ENCODE peak calls at places on chromosome 9, in ten cellular contexts. D is GM13977, U is dorsolateral prefrontal cortex, N is fibroblast of pulmonary artery, S is body of pancreas, E is Panc1, A is ascending aorta, W is GM12865, K is heart left ventricle, P is coronary artery. C is an unnamed sample.

GRCh38 chr9:131960805-131961495 is 118.7 kb downstream of the MED27 start:
- DNase-seq in N (no peak), K (no peak), A (no peak), W (no peak), U (peak; percentile 75), E (no peak), D (no peak), S (no peak), P (no peak), C (no peak)

GRCh38 chr9:93200989-93201339 is 17.0 kb downstream of the WNK2 start:
- DNase-seq in P (no peak), W (no peak), S (no peak), N (no peak), U (no peak), A (no peak), K (peak; percentile 40), D (no peak), E (no peak), C (peak; percentile 54)

GRCh38 chr9:105138306-105138801 is 106.1 kb upstream of the SLC44A1 start:
- DNase-seq in S (no peak), E (no peak), U (no peak), A (no peak), W (no peak), D (no peak), P (no peak), K (peak; percentile 68), N (peak; percentile 38), C (no peak)

GRCh38 chr9:70232476-70232875 is 26.3 kb upstream of the SMC5 start:
- DNase-seq in N (no peak), P (no peak), S (no peak), D (no peak), E (no peak), A (no peak), U (no peak), W (no peak), K (no peak), C (no peak)

GRCh38 chr9:36486454-36486932 is 86.2 kb upstream of the MELK start:
- DNase-seq in S (no peak), D (no peak), N (peak; percentile 15), K (no peak), U (no peak), A (no peak), P (no peak), E (no peak), W (peak; percentile 8), C (peak; percentile 21)

GRCh38 chr9:1619915-1620705 is 395.0 kb upstream of the SMARCA2 start:
- DNase-seq in E (no peak), K (no peak), N (peak; percentile 7), A (no peak), W (peak; percentile 21), D (no peak), P (no peak), U (no peak), S (no peak), C (no peak)

GRCh38 chr9:7093040-7093439 is 335.3 kb downstream of the KDM4C start:
- DNase-seq in D (no peak), S (no peak), K (no peak), W (no peak), A (no peak), U (no peak), E (no peak), N (no peak), P (no peak), C (no peak)

GRCh38 chr9:73202992-73203391 is 51.3 kb downstream of the ANXA1 start:
- DNase-seq in U (no peak), E (no peak), A (no peak), W (no peak), D (no peak), K (no peak), P (no peak), S (no peak), N (no peak), C (no peak)

GRCh38 chr9:69621735-69622460 is 50.3 kb downstream of the APBA1 start:
- DNase-seq in D (no peak), A (no peak), U (no peak), W (no peak), K (no peak), S (no peak), P (no peak), E (no peak), N (no peak), C (no peak)

GRCh38 chr9:133680976-133681657 is 45.0 kb downstream of the DBH start:
- DNase-seq in S (no peak), K (peak; percentile 56), N (no peak), P (no peak), E (no peak), W (no peak), A (no peak), U (no peak), D (no peak), C (no peak)

GRCh38 chr9:93097496-93098205 is 1.6 kb downstream of the CARD19 start:
- DNase-seq in P (peak; percentile 83), D (no peak), A (peak; percentile 72), K (peak; percentile 63), W (no peak), E (no peak), N (no peak), U (peak; percentile 49), S (no peak), C (no peak)

DNA sequence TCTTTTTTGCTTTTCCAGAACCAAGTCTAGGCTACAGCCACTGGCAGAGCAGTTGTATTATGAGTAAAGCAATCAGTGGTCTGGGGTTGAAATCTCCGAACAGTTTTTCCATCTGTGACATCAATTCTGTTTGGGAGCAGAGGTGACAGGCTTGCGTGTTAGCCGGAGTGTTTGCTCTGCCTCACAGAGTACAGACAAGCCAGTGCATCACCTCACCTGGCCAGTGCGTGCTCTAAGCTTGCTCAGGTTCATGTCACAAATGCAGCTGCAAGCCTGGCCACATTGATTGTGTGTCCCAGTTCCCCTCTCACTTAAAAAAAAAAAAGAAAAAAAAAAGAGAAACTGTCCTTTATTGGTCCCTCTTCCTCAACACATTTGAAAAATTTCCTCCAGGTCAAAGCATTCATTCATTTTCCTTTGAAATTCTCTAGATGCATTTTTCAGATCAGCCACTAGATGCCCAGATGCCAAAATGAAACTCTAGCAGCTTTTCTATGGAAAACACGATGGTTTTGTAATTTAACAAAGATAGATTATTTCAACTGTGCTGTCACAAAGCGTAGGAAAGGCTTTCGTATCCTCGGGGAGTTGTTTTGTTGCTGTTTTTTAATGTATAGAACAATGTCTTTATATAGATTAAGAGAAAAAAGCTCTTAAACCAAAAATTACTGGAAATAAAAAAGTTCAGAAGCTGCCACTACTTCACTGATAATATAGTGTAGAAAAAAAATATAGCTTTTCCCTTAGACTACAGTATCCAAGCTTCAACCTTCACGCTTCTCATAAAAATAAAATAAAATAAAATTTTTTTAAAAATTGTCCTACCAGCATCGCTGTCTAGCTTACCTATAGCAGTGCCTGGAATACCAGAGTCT is 585.5 kb downstream of the TLE1 start:
- DNase-seq in S (no peak), K (no peak), E (no peak), A (no peak), U (no peak), W (no peak), P (no peak), D (no peak), N (no peak), C (no peak)
- TF ChIP-seq CTCF in S (peak; percentile 16), K (peak; percentile 14), E (peak; percentile 33), A (no peak), U (peak; percentile 32), W (no peak), P (no peak), D (no peak), N (peak; percentile 39), C (peak; percentile 62)

DNA sequence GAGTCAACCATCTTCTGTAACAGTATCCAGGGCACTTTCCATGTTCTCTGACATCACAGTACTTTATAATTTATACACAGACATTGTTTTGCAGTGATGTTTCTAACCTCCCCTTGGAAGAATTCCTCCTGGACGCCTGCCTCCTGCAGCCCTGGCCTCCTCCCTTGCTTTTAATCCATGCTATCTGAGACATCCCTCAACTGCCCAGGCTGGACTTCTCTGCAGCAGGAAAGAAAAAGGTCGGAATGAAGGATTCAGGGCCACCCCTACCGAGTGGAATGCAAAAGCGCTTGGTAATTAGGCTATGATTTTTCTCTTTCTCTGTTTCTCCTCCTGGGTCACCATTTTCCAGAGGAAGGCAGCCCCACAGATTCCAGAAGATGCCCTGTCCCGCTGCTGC is 47.0 kb upstream of the SHC3 start:
- DNase-seq in W (no peak), N (peak; percentile 33), D (no peak), E (no peak), P (no peak), K (no peak), U (no peak), S (no peak), A (no peak), C (no peak)
- TF ChIP-seq CTCF in W (no peak), N (no peak), D (no peak), E (no peak), P (no peak), K (no peak), U (no peak), S (no peak), A (no peak), C (no peak)

GRCh38 chr9:20526500-20527319 is 95.6 kb downstream of the MLLT3 start:
- DNase-seq in A (no peak), W (peak; percentile 43), D (no peak), N (peak; percentile 27), K (no peak), U (no peak), S (no peak), P (no peak), E (no peak), C (no peak)
- TF ChIP-seq CTCF in A (no peak), W (no peak), D (no peak), N (peak; percentile 5), K (no peak), U (no peak), S (no peak), P (no peak), E (no peak), C (no peak)

GRCh38 chr9:127347831-127348699 is 48.9 kb upstream of the SLC2A8 start:
- DNase-seq in A (no peak), S (no peak), W (peak; percentile 20), N (peak; percentile 84), P (no peak), U (peak; percentile 58), K (no peak), E (peak; percentile 13), D (peak; percentile 20), C (peak; percentile 43)
- TF ChIP-seq CTCF in A (peak; percentile 54), S (peak; percentile 20), W (peak; percentile 16), N (peak; percentile 86), P (no peak), U (peak; percentile 49), K (peak; percentile 49), E (peak; percentile 61), D (peak; percentile 49), C (peak; percentile 82)

GRCh38 chr9:136944094-136944518 is 432 bp downstream of the FBXW5 start:
- DNase-seq in S (no peak), U (no peak), E (no peak), N (peak; percentile 60), D (peak; percentile 92), P (no peak), A (no peak), K (no peak), W (no peak), C (no peak)
- TF ChIP-seq CTCF in S (no peak), U (no peak), E (no peak), N (no peak), D (peak; percentile 45), P (no peak), A (no peak), K (peak; percentile 46), W (peak; percentile 19), C (no peak)

DNA sequence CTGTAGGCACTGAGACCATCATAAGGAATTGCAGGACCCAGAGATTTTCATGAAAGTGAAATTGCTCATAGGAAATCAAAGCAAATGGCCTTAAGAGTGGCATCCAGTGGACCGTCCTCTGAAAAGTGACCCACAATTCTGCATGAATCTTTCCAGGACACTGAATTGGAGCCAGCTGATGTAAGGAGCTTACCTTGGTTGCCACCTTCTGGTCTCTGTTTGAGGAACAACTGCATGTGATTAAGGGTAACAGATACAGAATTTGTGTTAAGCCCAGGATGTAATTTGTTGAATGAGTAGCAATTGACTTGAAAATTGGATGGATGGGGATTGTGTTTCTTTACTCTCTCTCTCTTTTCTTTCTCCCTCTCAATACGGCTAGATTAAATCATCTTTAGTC is 49.9 kb upstream of the GAS1 start:
- DNase-seq in S (no peak), N (peak; percentile 39), A (no peak), K (no peak), U (no peak), E (no peak), W (no peak), D (no peak), P (no peak), C (no peak)
- TF ChIP-seq CTCF in S (no peak), N (peak; percentile 30), A (no peak), K (no peak), U (no peak), E (no peak), W (no peak), D (no peak), P (no peak), C (no peak)